ENCODE peak calls at places on chromosome 1, in five cellular contexts. U is K562, G is A549, I is GM12878, S is HepG2. V is an unnamed sample.

GRCh38 chr1:66685265-66685664 is 67.0 kb upstream of the DYNLT5 start:
- DNase-seq in S (no peak), G (no peak), U (no peak), I (no peak), V (no peak)

GRCh38 chr1:181392613-181393170 is 90.6 kb upstream of the CACNA1E start:
- DNase-seq in U (no peak), I (no peak), G (no peak), S (no peak), V (no peak)

GRCh38 chr1:85060038-85060437 is 11.7 kb upstream of the MCOLN3 start:
- DNase-seq in G (no peak), U (no peak), S (no peak), I (no peak), V (no peak)

GRCh38 chr1:172380441-172381244 is 39.8 kb upstream of the C1orf105 start:
- DNase-seq in I (no peak), S (no peak), U (no peak), G (no peak), V (no peak)

GRCh38 chr1:219938706-219939105 is 10.3 kb upstream of the SLC30A10 start:
- DNase-seq in I (no peak), U (peak), S (no peak), G (no peak), V (no peak)

GRCh38 chr1:237091691-237092090 is 49.7 kb downstream of the RYR2 start:
- DNase-seq in U (no peak), S (no peak), I (no peak), G (no peak), V (no peak)

GRCh38 chr1:48940354-48940753 is 163.7 kb upstream of the BEND5 start:
- DNase-seq in U (no peak), S (no peak), G (no peak), I (no peak), V (no peak)

GRCh38 chr1:155186266-155186954 is 12.8 kb downstream of the TRIM46 start:
- DNase-seq in G (no peak), I (no peak), U (no peak), S (no peak), V (no peak)

GRCh38 chr1:241717975-241718374 is 65.9 kb downstream of the WDR64 start:
- DNase-seq in I (no peak), U (no peak), G (no peak), S (no peak), V (no peak)

GRCh38 chr1:156815851-156816536 is 654 bp downstream of the SH2D2A start:
- DNase-seq in G (no peak), S (no peak), U (no peak), I (no peak), V (no peak)

GRCh38 chr1:16613185-16614147 is at the start of gene NBPF1:
- DNase-seq in I (peak), U (peak), S (peak), G (peak), V (peak)

GRCh38 chr1:88812366-88812765 is 79.0 kb downstream of the GTF2B start:
- DNase-seq in G (no peak), S (peak), U (no peak), I (no peak), V (no peak)
- TF ChIP-seq ESRRA in G (no peak), S (no peak), U (no peak), I (no peak), V (no peak)

DNA sequence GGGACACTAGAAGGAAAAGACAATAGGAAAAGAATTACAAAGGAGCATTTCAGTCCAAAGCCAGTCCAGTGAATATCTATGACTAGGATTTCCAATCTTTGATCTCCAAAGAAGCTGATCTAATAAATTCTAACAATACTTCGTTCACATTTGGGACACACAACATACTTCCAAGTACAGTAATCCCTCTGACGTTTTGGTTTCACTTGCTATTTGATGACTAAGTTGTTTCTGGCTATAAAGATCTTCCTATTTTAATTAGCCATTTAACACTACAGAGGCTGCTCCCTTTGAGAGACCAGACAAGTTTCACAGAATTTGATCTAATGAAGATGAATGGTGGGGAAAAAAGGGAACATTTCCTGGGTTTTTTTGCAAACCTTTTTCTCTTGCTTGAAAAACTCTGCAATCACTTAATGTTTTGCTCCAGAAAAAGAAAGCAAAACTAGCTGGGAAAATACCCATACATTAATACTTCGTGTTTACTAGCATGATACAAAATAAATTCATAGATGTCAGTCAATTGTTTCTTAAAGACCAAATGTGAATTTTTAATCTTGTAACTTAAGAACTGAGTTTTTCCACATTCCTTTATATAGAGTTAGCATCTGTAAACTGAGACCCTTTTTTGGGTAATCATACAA is 27.9 kb upstream of the GLIS1 start:
- DNase-seq in U (no peak), S (no peak), G (no peak), I (no peak), V (no peak)
- TF ChIP-seq ESRRA in U (no peak), S (no peak), G (no peak), I (no peak), V (no peak)

GRCh38 chr1:243213045-243213787 is 41.9 kb downstream of the CEP170 start:
- DNase-seq in S (no peak), G (peak), U (no peak), I (no peak), V (no peak)
- TF ChIP-seq ESRRA in S (no peak), G (no peak), U (no peak), I (no peak), V (no peak)

GRCh38 chr1:32426489-32427255 is 32.4 kb upstream of the BSDC1 start:
- DNase-seq in I (no peak), U (no peak), G (no peak), S (no peak), V (peak)

GRCh38 chr1:32431736-32432400 is 33.0 kb upstream of the ZBTB8B start:
- DNase-seq in I (peak), S (no peak), G (no peak), U (no peak), V (no peak)

GRCh38 chr1:32421775-32422174 is 27.5 kb upstream of the BSDC1 start:
- DNase-seq in I (no peak), S (no peak), G (no peak), U (no peak), V (no peak)

GRCh38 chr1:32427264-32427963 is 33.2 kb upstream of the BSDC1 start:
- DNase-seq in U (no peak), S (no peak), G (no peak), I (no peak), V (no peak)
- TF ChIP-seq ESRRA in U (no peak), S (no peak), G (no peak), I (no peak), V (no peak)

DNA sequence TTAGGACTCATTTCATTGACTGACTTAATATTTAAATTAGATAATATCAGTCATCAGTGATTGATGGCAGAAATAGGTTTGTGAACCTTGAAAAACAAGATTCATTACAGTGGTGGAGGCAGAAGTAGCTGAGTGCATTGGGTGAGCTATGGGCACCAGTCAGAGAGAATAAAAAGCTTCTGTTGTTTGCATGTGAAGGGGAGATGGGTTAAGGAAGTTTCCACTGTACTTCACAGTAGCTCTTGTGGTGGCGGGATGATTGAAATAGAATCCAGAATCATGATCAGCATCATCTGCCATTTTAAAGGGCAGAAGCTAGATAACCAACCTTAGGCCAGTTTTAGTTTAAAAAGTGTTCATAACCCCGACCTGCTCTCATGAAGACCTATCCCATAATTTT is 66.2 kb downstream of the DTL start:
- DNase-seq in G (no peak), I (no peak), S (no peak), U (no peak), V (no peak)
- TF ChIP-seq ESRRA in G (no peak), I (no peak), S (no peak), U (no peak), V (no peak)

GRCh38 chr1:119084651-119085262 is 55.7 kb downstream of the WARS2 start:
- DNase-seq in G (no peak), S (no peak), I (no peak), U (peak), V (no peak)

GRCh38 chr1:119083479-119083878 is 57.0 kb downstream of the WARS2 start:
- DNase-seq in G (no peak), U (no peak), S (no peak), I (no peak), V (no peak)

GRCh38 chr1:119081267-119081666 is 59.2 kb downstream of the WARS2 start:
- DNase-seq in S (no peak), U (no peak), I (no peak), G (no peak), V (no peak)

GRCh38 chr1:119081705-119082104 is 58.7 kb downstream of the WARS2 start:
- DNase-seq in G (no peak), I (no peak), S (no peak), U (no peak), V (no peak)

GRCh38 chr1:119083980-119084379 is 56.5 kb downstream of the WARS2 start:
- DNase-seq in S (no peak), U (no peak), I (no peak), G (no peak), V (no peak)
- TF ChIP-seq ESRRA in S (no peak), U (no peak), I (no peak), G (no peak), V (no peak)

DNA sequence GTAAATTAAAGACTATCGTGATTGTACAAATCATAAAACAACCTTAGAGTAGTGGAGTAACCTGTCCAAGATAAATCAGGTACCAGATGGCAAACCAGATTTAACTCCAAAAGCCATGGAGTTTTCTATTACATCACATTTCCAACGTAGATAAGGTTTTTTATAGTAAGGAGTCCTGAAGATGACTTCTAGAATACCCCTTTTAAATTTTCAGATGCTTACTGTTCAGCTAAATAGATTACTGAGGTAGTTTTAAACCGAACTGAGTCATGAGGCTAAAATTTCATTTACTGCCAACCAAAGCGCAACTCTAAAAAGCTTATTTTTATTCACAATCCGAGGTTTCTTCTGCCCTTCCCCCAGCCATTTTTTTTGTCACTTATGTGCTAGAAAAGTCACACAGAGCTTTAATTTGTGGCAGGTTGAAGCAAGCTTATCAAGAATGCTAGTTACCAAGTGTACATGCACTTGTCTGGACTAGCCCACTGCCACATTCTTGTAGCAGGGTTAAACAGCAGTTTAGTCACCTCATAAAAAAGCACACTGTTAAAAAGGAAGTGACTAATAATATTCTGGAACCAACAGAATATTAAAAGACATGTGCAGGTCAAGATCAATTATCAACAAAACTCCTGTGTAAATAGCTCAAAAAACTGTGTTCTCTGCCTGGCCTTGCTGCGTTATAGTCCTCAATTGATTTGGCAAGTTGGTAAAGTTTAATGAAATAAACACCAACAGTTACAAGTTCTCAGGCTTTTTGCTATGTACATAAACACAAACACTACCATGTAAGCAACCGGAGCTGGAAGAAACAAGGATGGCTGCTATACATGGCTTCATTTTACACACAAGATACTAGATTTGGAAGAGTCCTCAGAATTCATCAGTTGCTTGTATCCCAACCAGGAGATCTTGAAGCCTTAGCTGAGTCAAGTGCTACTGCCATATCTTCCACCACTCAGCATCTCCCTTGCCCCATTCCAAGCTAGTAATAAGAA is 180.3 kb upstream of the DMRTA2 start:
- DNase-seq in G (peak), S (no peak), U (no peak), I (no peak), V (no peak)
- TF ChIP-seq ESRRA in G (no peak), S (no peak), U (no peak), I (no peak), V (no peak)

GRCh38 chr1:239098400-239099037 is 287.8 kb upstream of the CHRM3 start:
- DNase-seq in U (no peak), S (no peak), G (no peak), I (no peak), V (no peak)
- TF ChIP-seq ESRRA in U (no peak), S (no peak), G (no peak), I (no peak), V (no peak)

GRCh38 chr1:183032122-183032921 is 9.1 kb downstream of the LAMC1 start:
- DNase-seq in S (peak), I (no peak), G (peak), U (no peak), V (no peak)

GRCh38 chr1:183027791-183028190 is 4.6 kb downstream of the LAMC1 start:
- DNase-seq in G (no peak), S (no peak), U (no peak), I (no peak), V (no peak)

GRCh38 chr1:183027031-183027430 is 3.8 kb downstream of the LAMC1 start:
- DNase-seq in S (no peak), U (no peak), G (no peak), I (no peak), V (no peak)

GRCh38 chr1:183029591-183030000 is 6.4 kb downstream of the LAMC1 start:
- DNase-seq in I (no peak), U (no peak), G (no peak), S (peak), V (no peak)

GRCh38 chr1:183030053-183030452 is 6.8 kb downstream of the LAMC1 start:
- DNase-seq in S (peak), U (no peak), I (no peak), G (peak), V (no peak)
- TF ChIP-seq ESRRA in S (no peak), U (no peak), I (no peak), G (no peak), V (no peak)

GRCh38 chr1:17655169-17655568 is 100.0 kb upstream of the ACTL8 start:
- DNase-seq in I (no peak), U (no peak), S (no peak), G (no peak), V (no peak)

GRCh38 chr1:17649371-17650106 is 105.6 kb upstream of the ACTL8 start:
- DNase-seq in G (no peak), S (no peak), U (no peak), I (no peak), V (no peak)

GRCh38 chr1:17655922-17656321 is 99.2 kb upstream of the ACTL8 start:
- DNase-seq in U (no peak), I (no peak), G (no peak), S (no peak), V (no peak)

GRCh38 chr1:17654519-17654918 is 100.6 kb upstream of the ACTL8 start:
- DNase-seq in I (no peak), G (no peak), S (no peak), U (no peak), V (no peak)

DNA sequence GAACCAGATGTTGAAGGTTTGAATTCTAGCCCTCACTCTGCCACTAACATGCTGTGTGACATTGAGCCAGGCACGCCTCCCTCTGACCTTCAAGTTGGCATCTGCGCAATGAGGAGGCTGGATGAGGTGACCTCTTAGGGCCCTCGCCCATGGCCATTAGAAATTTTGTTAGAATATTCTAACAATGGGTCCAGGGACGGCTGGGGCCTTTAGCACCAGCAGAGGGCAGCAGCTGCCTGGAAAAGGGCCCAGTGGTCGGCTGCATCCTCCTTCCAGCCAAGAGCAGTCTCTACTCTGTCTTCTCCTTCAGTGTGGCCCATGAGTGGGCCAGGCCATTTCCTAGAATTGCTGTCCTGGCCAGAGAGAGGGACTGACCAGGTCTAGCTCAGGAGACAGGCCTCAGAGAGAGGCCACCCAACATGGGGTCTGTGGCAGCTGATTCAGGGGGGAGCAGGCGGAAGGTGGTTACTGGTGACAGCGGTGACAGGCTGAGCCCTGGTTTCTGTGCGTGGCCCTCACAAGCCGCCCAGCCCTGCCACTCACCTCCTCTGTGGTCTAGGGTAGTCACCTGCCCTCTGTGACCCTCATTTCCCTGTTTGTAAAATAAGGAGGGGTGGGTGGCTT is 101.3 kb upstream of the ACTL8 start:
- DNase-seq in I (no peak), G (peak), S (no peak), U (peak), V (peak)
- TF ChIP-seq ESRRA in I (no peak), G (no peak), S (no peak), U (no peak), V (no peak)

V was measured in WTC11.